ENCODE peak calls at places on chromosome 9, in eight cellular contexts. One of them, this sample, is unnamed.

GRCh38 chr9:79731483-79731882 is 159.7 kb downstream of the TLE4 start:
- DNase-seq in CD8-positive, alpha-beta memory T cell: no peak
- DNase-seq in suprapubic skin: no peak
- DNase-seq in neuronal stem cell: no peak
- DNase-seq in keratinocyte: peak
- DNase-seq in astrocyte: no peak
- DNase-seq in A549: no peak
- DNase-seq in left lung: no peak
- DNase-seq in this sample: no peak

GRCh38 chr9:87667164-87667738 is 58.7 kb upstream of the CTSL start:
- DNase-seq in CD8-positive, alpha-beta memory T cell: no peak
- DNase-seq in suprapubic skin: no peak
- DNase-seq in neuronal stem cell: no peak
- DNase-seq in keratinocyte: no peak
- DNase-seq in astrocyte: no peak
- DNase-seq in A549: peak
- DNase-seq in left lung: no peak
- DNase-seq in this sample: no peak

GRCh38 chr9:32782476-32783167 is 718 bp upstream of the TMEM215 start:
- DNase-seq in CD8-positive, alpha-beta memory T cell: no peak
- DNase-seq in suprapubic skin: no peak
- DNase-seq in neuronal stem cell: no peak
- DNase-seq in keratinocyte: no peak
- DNase-seq in astrocyte: no peak
- DNase-seq in A549: no peak
- DNase-seq in left lung: no peak
- DNase-seq in this sample: no peak

GRCh38 chr9:132283863-132284262 is 70.9 kb downstream of the SETX start:
- DNase-seq in CD8-positive, alpha-beta memory T cell: no peak
- DNase-seq in suprapubic skin: no peak
- DNase-seq in neuronal stem cell: no peak
- DNase-seq in keratinocyte: no peak
- DNase-seq in astrocyte: peak
- DNase-seq in A549: no peak
- DNase-seq in left lung: no peak
- DNase-seq in this sample: no peak

GRCh38 chr9:124320062-124320973 is 62.6 kb downstream of the NEK6 start:
- DNase-seq in CD8-positive, alpha-beta memory T cell: peak
- DNase-seq in suprapubic skin: no peak
- DNase-seq in neuronal stem cell: peak
- DNase-seq in keratinocyte: no peak
- DNase-seq in astrocyte: no peak
- DNase-seq in A549: peak
- DNase-seq in left lung: peak
- DNase-seq in this sample: peak

GRCh38 chr9:31153250-31153840 is 1231.1 kb upstream of the ACO1 start:
- DNase-seq in CD8-positive, alpha-beta memory T cell: no peak
- DNase-seq in suprapubic skin: no peak
- DNase-seq in neuronal stem cell: no peak
- DNase-seq in keratinocyte: no peak
- DNase-seq in astrocyte: no peak
- DNase-seq in A549: no peak
- DNase-seq in left lung: no peak
- DNase-seq in this sample: peak

GRCh38 chr9:113966394-113966793 is 90.3 kb downstream of the ZNF618 start:
- DNase-seq in CD8-positive, alpha-beta memory T cell: no peak
- DNase-seq in suprapubic skin: no peak
- DNase-seq in neuronal stem cell: no peak
- DNase-seq in keratinocyte: no peak
- DNase-seq in astrocyte: no peak
- DNase-seq in A549: no peak
- DNase-seq in left lung: no peak
- DNase-seq in this sample: no peak

GRCh38 chr9:71681708-71682268 is 86.5 kb downstream of the CEMIP2 start:
- DNase-seq in CD8-positive, alpha-beta memory T cell: no peak
- DNase-seq in suprapubic skin: no peak
- DNase-seq in neuronal stem cell: no peak
- DNase-seq in keratinocyte: no peak
- DNase-seq in astrocyte: peak
- DNase-seq in A549: peak
- DNase-seq in left lung: no peak
- DNase-seq in this sample: no peak

GRCh38 chr9:138037140-138037539 is 159.6 kb downstream of the CACNA1B start:
- DNase-seq in CD8-positive, alpha-beta memory T cell: no peak
- DNase-seq in suprapubic skin: peak
- DNase-seq in neuronal stem cell: no peak
- DNase-seq in keratinocyte: no peak
- DNase-seq in astrocyte: no peak
- DNase-seq in A549: no peak
- DNase-seq in left lung: no peak
- DNase-seq in this sample: no peak

GRCh38 chr9:121748727-121749546 is 97.5 kb downstream of the DAB2IP start:
- DNase-seq in CD8-positive, alpha-beta memory T cell: no peak
- DNase-seq in suprapubic skin: no peak
- DNase-seq in neuronal stem cell: no peak
- DNase-seq in keratinocyte: no peak
- DNase-seq in astrocyte: no peak
- DNase-seq in A549: no peak
- DNase-seq in left lung: no peak
- DNase-seq in this sample: no peak

GRCh38 chr9:83508072-83508471 is 30.1 kb downstream of the FRMD3 start:
- DNase-seq in CD8-positive, alpha-beta memory T cell: no peak
- DNase-seq in suprapubic skin: no peak
- DNase-seq in neuronal stem cell: no peak
- DNase-seq in keratinocyte: no peak
- DNase-seq in astrocyte: no peak
- DNase-seq in A549: no peak
- DNase-seq in left lung: no peak
- DNase-seq in this sample: no peak

GRCh38 chr9:114272739-114273431 is 50.0 kb upstream of the ORM1 start:
- DNase-seq in CD8-positive, alpha-beta memory T cell: no peak
- DNase-seq in suprapubic skin: peak
- DNase-seq in neuronal stem cell: no peak
- DNase-seq in keratinocyte: no peak
- DNase-seq in astrocyte: no peak
- DNase-seq in A549: no peak
- DNase-seq in left lung: peak
- DNase-seq in this sample: no peak

GRCh38 chr9:121598167-121599000 is 53.0 kb upstream of the DAB2IP start:
- DNase-seq in CD8-positive, alpha-beta memory T cell: no peak
- DNase-seq in suprapubic skin: peak
- DNase-seq in neuronal stem cell: peak
- DNase-seq in keratinocyte: no peak
- DNase-seq in astrocyte: peak
- DNase-seq in A549: no peak
- DNase-seq in left lung: peak
- DNase-seq in this sample: no peak

GRCh38 chr9:114560956-114561355 is 26.6 kb upstream of the ATP6V1G1 start:
- DNase-seq in CD8-positive, alpha-beta memory T cell: no peak
- DNase-seq in suprapubic skin: peak
- DNase-seq in neuronal stem cell: no peak
- DNase-seq in keratinocyte: no peak
- DNase-seq in astrocyte: peak
- DNase-seq in A549: no peak
- DNase-seq in left lung: no peak
- DNase-seq in this sample: no peak

GRCh38 chr9:36402536-36402935 is 2.5 kb upstream of the RNF38 start:
- DNase-seq in CD8-positive, alpha-beta memory T cell: no peak
- DNase-seq in suprapubic skin: no peak
- DNase-seq in neuronal stem cell: no peak
- DNase-seq in keratinocyte: no peak
- DNase-seq in astrocyte: no peak
- DNase-seq in A549: no peak
- DNase-seq in left lung: no peak
- DNase-seq in this sample: no peak

GRCh38 chr9:116151966-116152381 is 1.6 kb upstream of the PAPPA start:
- DNase-seq in CD8-positive, alpha-beta memory T cell: no peak
- DNase-seq in suprapubic skin: no peak
- DNase-seq in neuronal stem cell: no peak
- DNase-seq in keratinocyte: no peak
- DNase-seq in astrocyte: peak
- DNase-seq in A549: peak
- DNase-seq in left lung: no peak
- DNase-seq in this sample: no peak

GRCh38 chr9:97388721-97389238 is 23.1 kb upstream of the TDRD7 start:
- DNase-seq in CD8-positive, alpha-beta memory T cell: no peak
- DNase-seq in suprapubic skin: no peak
- DNase-seq in neuronal stem cell: no peak
- DNase-seq in keratinocyte: no peak
- DNase-seq in astrocyte: no peak
- DNase-seq in A549: no peak
- DNase-seq in left lung: no peak
- DNase-seq in this sample: no peak

GRCh38 chr9:134208310-134208841 is 44.0 kb upstream of the RNU6ATAC start:
- DNase-seq in CD8-positive, alpha-beta memory T cell: no peak
- DNase-seq in suprapubic skin: peak
- DNase-seq in neuronal stem cell: no peak
- DNase-seq in keratinocyte: no peak
- DNase-seq in astrocyte: no peak
- DNase-seq in A549: no peak
- DNase-seq in left lung: no peak
- DNase-seq in this sample: no peak

GRCh38 chr9:82680179-82680935 is 382.6 kb downstream of the RASEF start:
- DNase-seq in CD8-positive, alpha-beta memory T cell: no peak
- DNase-seq in suprapubic skin: no peak
- DNase-seq in neuronal stem cell: no peak
- DNase-seq in keratinocyte: no peak
- DNase-seq in astrocyte: no peak
- DNase-seq in A549: no peak
- DNase-seq in left lung: no peak
- DNase-seq in this sample: no peak

GRCh38 chr9:125852386-125852785 is 105.2 kb downstream of the PBX3 start:
- DNase-seq in CD8-positive, alpha-beta memory T cell: no peak
- DNase-seq in suprapubic skin: no peak
- DNase-seq in neuronal stem cell: no peak
- DNase-seq in keratinocyte: no peak
- DNase-seq in astrocyte: no peak
- DNase-seq in A549: no peak
- DNase-seq in left lung: no peak
- DNase-seq in this sample: no peak

GRCh38 chr9:130537346-130538050 is 41.9 kb upstream of the FUBP3 start:
- DNase-seq in CD8-positive, alpha-beta memory T cell: no peak
- DNase-seq in suprapubic skin: no peak
- DNase-seq in neuronal stem cell: no peak
- DNase-seq in keratinocyte: no peak
- DNase-seq in astrocyte: no peak
- DNase-seq in A549: no peak
- DNase-seq in left lung: no peak
- DNase-seq in this sample: no peak

GRCh38 chr9:38673399-38673798 is 46.5 kb downstream of the FAM240B start:
- DNase-seq in CD8-positive, alpha-beta memory T cell: no peak
- DNase-seq in suprapubic skin: no peak
- DNase-seq in neuronal stem cell: no peak
- DNase-seq in keratinocyte: no peak
- DNase-seq in astrocyte: no peak
- DNase-seq in A549: no peak
- DNase-seq in left lung: no peak
- DNase-seq in this sample: no peak

GRCh38 chr9:117121331-117121730 is 293.5 kb downstream of the ASTN2 start:
- DNase-seq in CD8-positive, alpha-beta memory T cell: no peak
- DNase-seq in suprapubic skin: no peak
- DNase-seq in neuronal stem cell: no peak
- DNase-seq in keratinocyte: no peak
- DNase-seq in astrocyte: no peak
- DNase-seq in A549: no peak
- DNase-seq in left lung: no peak
- DNase-seq in this sample: no peak

GRCh38 chr9:4934976-4935672 is 49.9 kb upstream of the JAK2 start:
- DNase-seq in CD8-positive, alpha-beta memory T cell: no peak
- DNase-seq in suprapubic skin: no peak
- DNase-seq in neuronal stem cell: peak
- DNase-seq in keratinocyte: no peak
- DNase-seq in astrocyte: peak
- DNase-seq in A549: no peak
- DNase-seq in left lung: no peak
- DNase-seq in this sample: no peak
- H3K27ac ChIP-seq in CD8-positive, alpha-beta memory T cell: no peak
- H3K27ac ChIP-seq in suprapubic skin: no peak
- H3K27ac ChIP-seq in neuronal stem cell: peak
- H3K27ac ChIP-seq in keratinocyte: no peak
- H3K27ac ChIP-seq in astrocyte: no peak
- H3K27ac ChIP-seq in A549: no peak
- H3K27ac ChIP-seq in left lung: peak
- H3K27ac ChIP-seq in this sample: no peak

GRCh38 chr9:100411472-100412270 is 15.3 kb upstream of the MSANTD3 start:
- DNase-seq in CD8-positive, alpha-beta memory T cell: peak
- DNase-seq in suprapubic skin: peak
- DNase-seq in neuronal stem cell: peak
- DNase-seq in keratinocyte: no peak
- DNase-seq in astrocyte: peak
- DNase-seq in A549: peak
- DNase-seq in left lung: peak
- DNase-seq in this sample: peak
- H3K27ac ChIP-seq in CD8-positive, alpha-beta memory T cell: no peak
- H3K27ac ChIP-seq in suprapubic skin: no peak
- H3K27ac ChIP-seq in neuronal stem cell: no peak
- H3K27ac ChIP-seq in keratinocyte: peak
- H3K27ac ChIP-seq in astrocyte: peak
- H3K27ac ChIP-seq in A549: peak
- H3K27ac ChIP-seq in left lung: peak
- H3K27ac ChIP-seq in this sample: no peak

DNA sequence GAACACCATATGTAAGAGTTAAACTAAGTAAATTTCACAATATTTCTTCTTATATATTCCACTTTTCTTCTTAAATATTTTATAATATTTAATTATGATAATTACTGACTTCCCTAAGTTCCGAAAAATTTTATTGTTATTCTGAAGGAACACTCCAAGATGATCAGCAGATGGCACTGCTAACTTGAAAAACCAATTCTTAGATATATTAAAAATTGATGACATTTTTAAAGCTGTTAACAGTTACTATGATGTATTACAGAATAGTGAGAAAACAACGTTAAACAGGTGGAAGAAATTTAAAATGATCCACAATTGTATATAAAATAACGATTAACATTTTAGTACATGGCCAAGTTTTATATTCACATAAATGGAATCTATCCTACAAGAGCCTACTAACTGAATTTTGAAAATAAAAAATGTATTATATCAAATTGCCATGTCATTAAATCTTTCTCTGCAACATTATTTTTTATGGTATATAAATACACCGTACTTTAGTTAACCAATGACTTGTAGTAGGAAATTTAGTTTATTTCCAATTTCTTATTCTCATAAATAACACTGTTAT is 30.1 kb upstream of the MUSK start:
- DNase-seq in CD8-positive, alpha-beta memory T cell: no peak
- DNase-seq in suprapubic skin: no peak
- DNase-seq in neuronal stem cell: no peak
- DNase-seq in keratinocyte: no peak
- DNase-seq in astrocyte: no peak
- DNase-seq in A549: peak
- DNase-seq in left lung: no peak
- DNase-seq in this sample: no peak
- H3K27ac ChIP-seq in CD8-positive, alpha-beta memory T cell: no peak
- H3K27ac ChIP-seq in suprapubic skin: no peak
- H3K27ac ChIP-seq in neuronal stem cell: no peak
- H3K27ac ChIP-seq in keratinocyte: no peak
- H3K27ac ChIP-seq in astrocyte: no peak
- H3K27ac ChIP-seq in A549: no peak
- H3K27ac ChIP-seq in left lung: no peak
- H3K27ac ChIP-seq in this sample: no peak

DNA sequence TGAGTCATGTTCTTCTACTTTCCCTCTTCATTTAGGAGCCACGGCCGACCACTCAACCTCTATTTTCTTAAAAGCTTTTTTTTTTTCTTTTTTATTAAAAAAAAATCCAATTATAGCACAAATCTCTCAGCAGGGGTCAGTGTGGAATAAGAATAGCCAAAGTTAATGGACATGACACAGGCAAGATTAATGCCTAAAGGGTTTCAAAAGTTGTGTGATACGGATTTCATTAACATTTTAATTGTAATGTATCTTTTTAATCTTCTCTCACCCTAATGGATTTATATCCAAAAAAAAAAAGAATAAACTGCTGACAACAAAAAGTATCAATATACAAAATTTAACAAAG is 5.4 kb downstream of the NACC2 start:
- DNase-seq in CD8-positive, alpha-beta memory T cell: no peak
- DNase-seq in suprapubic skin: no peak
- DNase-seq in neuronal stem cell: no peak
- DNase-seq in keratinocyte: no peak
- DNase-seq in astrocyte: no peak
- DNase-seq in A549: no peak
- DNase-seq in left lung: no peak
- DNase-seq in this sample: no peak
- H3K27ac ChIP-seq in CD8-positive, alpha-beta memory T cell: no peak
- H3K27ac ChIP-seq in suprapubic skin: no peak
- H3K27ac ChIP-seq in neuronal stem cell: no peak
- H3K27ac ChIP-seq in keratinocyte: no peak
- H3K27ac ChIP-seq in astrocyte: no peak
- H3K27ac ChIP-seq in A549: peak
- H3K27ac ChIP-seq in left lung: no peak
- H3K27ac ChIP-seq in this sample: no peak